ENCODE peak calls at places on chromosomes 2 and 18, in eight cellular contexts. Z is HTR-8/SVneo; X is stimulated activated CD4-positive, alpha-beta T cell treated with anti-CD3 and anti-CD28 coated beads, Interleukin-4, amount 100 ng/mL, for 4 hours; W is cardiac muscle cell; Q is left colon; T is HCEC 1CT; L is mesothelial cell of epicardium; Y is activated T-cell treated with anti-CD3 and anti-CD28 coated beads for 1 hour. D is an unnamed sample.

GRCh38 chr2:157866202-157866601 is 9.9 kb downstream of the ACVR1 start:
- DNase-seq in Z (no peak), X (no peak), W (peak; percentile 55), Q (no peak), T (no peak), L (no peak), Y (no peak), D (no peak)

GRCh38 chr18:62324917-62325805 is at the start of gene TNFRSF11A:
- DNase-seq in Z (peak; percentile 47), X (peak; percentile 48), W (no peak), Q (peak; percentile 79), T (peak; percentile 50), L (no peak), Y (peak; percentile 48), D (peak; percentile 83)

GRCh38 chr2:41909584-41909983 is 138.2 kb upstream of the PKDCC start:
- DNase-seq in Z (no peak), X (no peak), W (no peak), Q (no peak), T (no peak), L (no peak), Y (no peak), D (no peak)

GRCh38 chr2:161938335-161938734 is 135.7 kb downstream of the DPP4 start:
- DNase-seq in Z (no peak), X (no peak), W (no peak), Q (no peak), T (no peak), L (no peak), Y (no peak), D (no peak)

GRCh38 chr2:109213646-109214417 is 84.8 kb downstream of the SH3RF3 start:
- DNase-seq in Z (peak; percentile 78), X (peak; percentile 62), W (peak; percentile 90), Q (no peak), T (peak; percentile 88), L (no peak), Y (peak; percentile 22), D (no peak)

GRCh38 chr2:212147921-212148513 is 390.6 kb downstream of the ERBB4 start:
- DNase-seq in Z (peak; percentile 7), X (no peak), W (peak; percentile 37), Q (no peak), T (peak; percentile 28), L (no peak), Y (no peak), D (no peak)

GRCh38 chr18:74230922-74231714 is 60.6 kb downstream of the CYB5A start:
- DNase-seq in Z (no peak), X (no peak), W (no peak), Q (no peak), T (no peak), L (no peak), Y (no peak), D (no peak)

GRCh38 chr2:209642146-209642815 is 129.4 kb upstream of the UNC80 start:
- DNase-seq in Z (no peak), X (no peak), W (no peak), Q (no peak), T (peak; percentile 64), L (no peak), Y (no peak), D (no peak)

GRCh38 chr18:3330622-3331021 is 68.7 kb downstream of the MYL12B start:
- DNase-seq in Z (no peak), X (no peak), W (no peak), Q (no peak), T (no peak), L (no peak), Y (no peak), D (no peak)

GRCh38 chr2:486381-486780 is 190.8 kb downstream of the TMEM18 start:
- DNase-seq in Z (no peak), X (no peak), W (no peak), Q (no peak), T (no peak), L (no peak), Y (no peak), D (no peak)

GRCh38 chr2:84899181-84899580 is 6.3 kb upstream of the TMSB10 start:
- DNase-seq in Z (no peak), X (no peak), W (no peak), Q (no peak), T (no peak), L (no peak), Y (no peak), D (no peak)

GRCh38 chr2:172461591-172462392 is 34.4 kb downstream of the ITGA6 start:
- DNase-seq in Z (peak; percentile 65), X (peak; percentile 75), W (peak; percentile 57), Q (peak; percentile 83), T (peak; percentile 29), L (peak; percentile 81), Y (peak; percentile 77), D (peak; percentile 84)

GRCh38 chr2:46497726-46498125 is 18.4 kb downstream of the TMEM247 start:
- DNase-seq in Z (no peak), X (no peak), W (no peak), Q (no peak), T (no peak), L (peak; percentile 17), Y (no peak), D (no peak)

GRCh38 chr2:46393352-46393820 is 86.0 kb upstream of the TMEM247 start:
- DNase-seq in Z (no peak), X (no peak), W (no peak), Q (no peak), T (no peak), L (no peak), Y (no peak), D (no peak)

GRCh38 chr2:201975964-201976612 is 57.6 kb upstream of the FZD7 start:
- DNase-seq in Z (no peak), X (no peak), W (no peak), Q (no peak), T (no peak), L (no peak), Y (no peak), D (no peak)

GRCh38 chr18:76493213-76494107 is 1.6 kb downstream of the ZNF516 start:
- DNase-seq in Z (no peak), X (no peak), W (peak; percentile 50), Q (no peak), T (peak; percentile 36), L (peak; percentile 49), Y (no peak), D (no peak)

GRCh38 chr2:105287692-105288091 is 41.8 kb downstream of the TGFBRAP1 start:
- DNase-seq in Z (peak; percentile 20), X (no peak), W (peak; percentile 51), Q (peak; percentile 60), T (peak; percentile 17), L (no peak), Y (no peak), D (peak; percentile 25)

GRCh38 chr2:73082523-73083410 is 11.3 kb upstream of the SFXN5 start:
- DNase-seq in Z (no peak), X (no peak), W (no peak), Q (no peak), T (no peak), L (no peak), Y (no peak), D (no peak)

GRCh38 chr2:240623531-240624010 is 1.7 kb upstream of the GPR35 start:
- DNase-seq in Z (no peak), X (no peak), W (no peak), Q (peak; percentile 4), T (no peak), L (no peak), Y (no peak), D (no peak)

GRCh38 chr2:231604685-231605606 is 12.3 kb downstream of the TEX44 start:
- DNase-seq in Z (peak; percentile 98), X (peak; percentile 91), W (peak; percentile 99), Q (peak; percentile 99), T (peak; percentile 92), L (peak; percentile 98), Y (peak; percentile 93), D (peak; percentile 100)

GRCh38 chr2:48852938-48853337 is 97.4 kb upstream of the LHCGR start:
- DNase-seq in Z (no peak), X (no peak), W (peak; percentile 66), Q (no peak), T (peak; percentile 62), L (no peak), Y (no peak), D (no peak)

GRCh38 chr2:172457606-172458005 is 30.2 kb downstream of the ITGA6 start:
- DNase-seq in Z (no peak), X (no peak), W (no peak), Q (no peak), T (no peak), L (no peak), Y (no peak), D (no peak)

GRCh38 chr2:147460140-147460539 is 384.7 kb upstream of the ACVR2A start:
- DNase-seq in Z (no peak), X (no peak), W (peak; percentile 72), Q (no peak), T (peak; percentile 58), L (no peak), Y (no peak), D (no peak)

GRCh38 chr2:84417453-84417852 is 41.6 kb downstream of the SUCLG1 start:
- DNase-seq in Z (no peak), X (no peak), W (no peak), Q (no peak), T (no peak), L (no peak), Y (no peak), D (no peak)

GRCh38 chr2:135904590-135904989 is 28.3 kb upstream of the MCM6 start:
- DNase-seq in Z (no peak), X (no peak), W (peak; percentile 65), Q (no peak), T (peak; percentile 27), L (no peak), Y (no peak), D (no peak)

GRCh38 chr2:14418110-14418509 is 214.4 kb upstream of the LRATD1 start:
- DNase-seq in Z (no peak), X (no peak), W (no peak), Q (no peak), T (peak; percentile 5), L (no peak), Y (no peak), D (no peak)

GRCh38 chr18:75530548-75531211 is 103.2 kb upstream of the SMIM21 start:
- DNase-seq in Z (no peak), X (no peak), W (peak; percentile 46), Q (no peak), T (no peak), L (no peak), Y (no peak), D (no peak)

GRCh38 chr2:130727286-130727924 is 1.5 kb upstream of the GPR148 start:
- DNase-seq in Z (peak; percentile 48), X (peak; percentile 83), W (peak; percentile 85), Q (peak; percentile 88), T (no peak), L (peak; percentile 84), Y (peak; percentile 80), D (peak; percentile 83)

GRCh38 chr18:3129053-3129864 is 90.5 kb downstream of the MYOM1 start:
- DNase-seq in Z (peak; percentile 71), X (peak; percentile 74), W (peak; percentile 91), Q (peak; percentile 90), T (peak; percentile 65), L (peak; percentile 86), Y (peak; percentile 72), D (peak; percentile 88)

GRCh38 chr2:102141915-102142828 is at the start of gene IL1R1:
- DNase-seq in Z (peak; percentile 33), X (no peak), W (peak; percentile 81), Q (peak; percentile 83), T (peak; percentile 85), L (peak; percentile 64), Y (no peak), D (peak; percentile 81)

GRCh38 chr18:51010218-51010617 is 19.8 kb upstream of the SMAD4 start:
- DNase-seq in Z (no peak), X (no peak), W (no peak), Q (no peak), T (no peak), L (no peak), Y (no peak), D (no peak)

GRCh38 chr2:105800036-105800755 is 55.5 kb downstream of the NCK2 start:
- DNase-seq in Z (no peak), X (no peak), W (peak; percentile 84), Q (peak; percentile 4), T (peak; percentile 20), L (no peak), Y (no peak), D (no peak)

GRCh38 chr2:25274868-25275574 is 66.7 kb downstream of the DNMT3A start:
- DNase-seq in Z (no peak), X (peak; percentile 72), W (peak; percentile 60), Q (peak; percentile 30), T (no peak), L (no peak), Y (no peak), D (no peak)

GRCh38 chr2:8543065-8543411 is 138.8 kb upstream of the ID2 start:
- DNase-seq in Z (no peak), X (peak; percentile 23), W (no peak), Q (no peak), T (no peak), L (no peak), Y (no peak), D (no peak)

D was measured in transverse colon.